ENCODE peak calls at places on chromosomes 12 and 14, in six cellular contexts. One of them, this sample, is unnamed.

GRCh38 chr14:53409974-53410373 is 256.9 kb upstream of the DDHD1 start:
- DNase-seq in right lobe of liver: no peak
- DNase-seq in A673: no peak
- DNase-seq in HFFc6: peak
- DNase-seq in osteocyte: no peak
- DNase-seq in A549: no peak
- DNase-seq in this sample: no peak

GRCh38 chr14:86712176-86712575 is 1182.2 kb downstream of the FLRT2 start:
- DNase-seq in A549: no peak
- DNase-seq in HFFc6: no peak
- DNase-seq in osteocyte: no peak
- DNase-seq in A673: no peak
- DNase-seq in right lobe of liver: no peak
- DNase-seq in this sample: no peak

GRCh38 chr12:69936214-69936731 is 111.2 kb downstream of the MYRFL start:
- DNase-seq in osteocyte: no peak
- DNase-seq in A673: no peak
- DNase-seq in right lobe of liver: no peak
- DNase-seq in A549: no peak
- DNase-seq in HFFc6: no peak
- DNase-seq in this sample: no peak

GRCh38 chr14:93114068-93114710 is 1.5 kb downstream of the ITPK1 start:
- DNase-seq in right lobe of liver: no peak
- DNase-seq in A549: no peak
- DNase-seq in osteocyte: no peak
- DNase-seq in A673: peak
- DNase-seq in HFFc6: no peak
- DNase-seq in this sample: no peak

GRCh38 chr14:95380350-95381042 is 60.8 kb upstream of the CLMN start:
- DNase-seq in osteocyte: no peak
- DNase-seq in A549: no peak
- DNase-seq in HFFc6: no peak
- DNase-seq in A673: no peak
- DNase-seq in right lobe of liver: no peak
- DNase-seq in this sample: no peak

GRCh38 chr14:45868377-45868776 is 615.4 kb upstream of the MIS18BP1 start:
- DNase-seq in osteocyte: no peak
- DNase-seq in HFFc6: no peak
- DNase-seq in right lobe of liver: no peak
- DNase-seq in A549: no peak
- DNase-seq in A673: no peak
- DNase-seq in this sample: no peak

GRCh38 chr14:79581912-79582576 is 629.3 kb downstream of the DIO2 start:
- DNase-seq in A549: no peak
- DNase-seq in right lobe of liver: no peak
- DNase-seq in osteocyte: no peak
- DNase-seq in HFFc6: peak
- DNase-seq in A673: no peak
- DNase-seq in this sample: no peak

GRCh38 chr14:62209287-62209899 is 447.2 kb downstream of the SNAPC1 start:
- DNase-seq in A673: peak
- DNase-seq in A549: no peak
- DNase-seq in right lobe of liver: no peak
- DNase-seq in HFFc6: peak
- DNase-seq in osteocyte: no peak
- DNase-seq in this sample: no peak

GRCh38 chr12:87866602-87867292 is 162.5 kb downstream of the C12orf50 start:
- DNase-seq in A549: no peak
- DNase-seq in A673: peak
- DNase-seq in HFFc6: no peak
- DNase-seq in osteocyte: no peak
- DNase-seq in right lobe of liver: no peak
- DNase-seq in this sample: no peak

GRCh38 chr12:128976120-128976519 is 122.8 kb downstream of the GLT1D1 start:
- DNase-seq in A673: peak
- DNase-seq in HFFc6: no peak
- DNase-seq in osteocyte: no peak
- DNase-seq in A549: no peak
- DNase-seq in right lobe of liver: no peak
- DNase-seq in this sample: no peak

GRCh38 chr12:51371295-51371953 is 19.8 kb downstream of the GALNT6 start:
- DNase-seq in A549: peak
- DNase-seq in HFFc6: peak
- DNase-seq in A673: peak
- DNase-seq in osteocyte: peak
- DNase-seq in right lobe of liver: peak
- DNase-seq in this sample: no peak

GRCh38 chr12:107594995-107595394 is 90.6 kb upstream of the PWP1 start:
- DNase-seq in A673: no peak
- DNase-seq in right lobe of liver: no peak
- DNase-seq in HFFc6: no peak
- DNase-seq in osteocyte: no peak
- DNase-seq in A549: no peak
- DNase-seq in this sample: no peak

GRCh38 chr12:21677622-21678277 is 20.1 kb upstream of the LDHB start:
- DNase-seq in right lobe of liver: no peak
- DNase-seq in A673: no peak
- DNase-seq in HFFc6: peak
- DNase-seq in A549: no peak
- DNase-seq in osteocyte: no peak
- DNase-seq in this sample: no peak

GRCh38 chr14:70594461-70594860 is 6.0 kb downstream of the MED6 start:
- DNase-seq in HFFc6: no peak
- DNase-seq in A673: no peak
- DNase-seq in A549: no peak
- DNase-seq in right lobe of liver: no peak
- DNase-seq in osteocyte: no peak
- DNase-seq in this sample: no peak

GRCh38 chr14:37320106-37320505 is 122.4 kb downstream of the MIPOL1 start:
- DNase-seq in right lobe of liver: no peak
- DNase-seq in HFFc6: no peak
- DNase-seq in A549: no peak
- DNase-seq in A673: no peak
- DNase-seq in osteocyte: no peak
- DNase-seq in this sample: no peak

GRCh38 chr12:56628671-56629458 is 1.3 kb downstream of the BAZ2A start:
- DNase-seq in HFFc6: peak
- DNase-seq in osteocyte: no peak
- DNase-seq in A549: peak
- DNase-seq in right lobe of liver: peak
- DNase-seq in A673: peak
- DNase-seq in this sample: peak

GRCh38 chr14:92728781-92729364 is 19.6 kb downstream of the LGMN start:
- DNase-seq in A673: peak
- DNase-seq in A549: no peak
- DNase-seq in HFFc6: no peak
- DNase-seq in osteocyte: no peak
- DNase-seq in right lobe of liver: no peak
- DNase-seq in this sample: no peak

GRCh38 chr12:67558775-67559174 is 89.8 kb upstream of the DYRK2 start:
- DNase-seq in A549: no peak
- DNase-seq in A673: no peak
- DNase-seq in HFFc6: no peak
- DNase-seq in osteocyte: no peak
- DNase-seq in right lobe of liver: no peak
- DNase-seq in this sample: no peak

DNA sequence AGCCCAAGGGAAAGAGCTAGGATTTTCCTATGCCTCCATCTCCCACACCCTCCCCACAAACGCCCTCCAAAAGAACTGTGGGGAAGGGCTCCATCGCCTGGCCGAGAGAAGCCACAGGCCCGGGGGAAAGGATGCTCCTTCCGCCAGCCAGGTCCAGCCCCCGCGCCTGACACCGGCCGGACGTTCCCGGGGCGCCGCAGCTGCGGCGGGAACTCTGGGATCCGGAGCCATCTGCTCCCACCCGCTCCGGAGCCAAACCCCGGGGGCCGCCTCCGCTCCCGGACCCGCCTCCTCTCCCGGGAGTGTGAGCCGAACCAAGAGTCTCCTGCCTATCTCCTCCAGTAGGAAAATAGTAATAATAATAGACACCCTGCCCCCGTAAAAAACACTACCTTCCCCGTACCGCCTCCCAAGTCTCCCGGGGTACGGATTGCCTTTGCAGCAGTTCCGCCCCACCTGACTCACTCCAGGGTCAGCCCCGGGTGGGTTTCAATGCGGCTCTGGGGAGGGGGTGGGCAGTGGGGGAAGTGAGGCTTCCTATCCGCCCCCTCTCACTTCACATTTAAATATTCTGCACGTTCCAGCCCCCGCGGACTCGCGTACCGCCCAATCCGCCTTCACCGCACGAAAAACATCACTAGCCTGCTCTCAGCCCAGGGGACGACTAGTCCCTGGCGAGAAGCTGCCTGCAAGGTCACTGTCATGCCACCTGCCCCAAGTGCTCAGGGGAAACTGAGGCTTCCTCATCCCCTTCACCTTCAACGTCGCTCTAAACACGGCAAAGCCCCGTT is 2.4 kb downstream of the AGAP2 start:
- DNase-seq in A549: no peak
- DNase-seq in HFFc6: no peak
- DNase-seq in osteocyte: no peak
- DNase-seq in right lobe of liver: no peak
- DNase-seq in A673: no peak
- DNase-seq in this sample: no peak
- TF ChIP-seq CTCF in A549: peak
- TF ChIP-seq CTCF in HFFc6: peak
- TF ChIP-seq CTCF in osteocyte: peak
- TF ChIP-seq CTCF in right lobe of liver: no peak
- TF ChIP-seq CTCF in A673: peak
- TF ChIP-seq CTCF in this sample: no peak

GRCh38 chr14:59583755-59584154 is 7.1 kb upstream of the CCDC175 start:
- DNase-seq in right lobe of liver: no peak
- DNase-seq in A673: peak
- DNase-seq in osteocyte: no peak
- DNase-seq in HFFc6: peak
- DNase-seq in A549: no peak
- DNase-seq in this sample: no peak
- TF ChIP-seq CTCF in right lobe of liver: no peak
- TF ChIP-seq CTCF in A673: peak
- TF ChIP-seq CTCF in osteocyte: no peak
- TF ChIP-seq CTCF in HFFc6: peak
- TF ChIP-seq CTCF in A549: no peak
- TF ChIP-seq CTCF in this sample: no peak

GRCh38 chr12:13982010-13982409 is 608 bp upstream of the GRIN2B start:
- DNase-seq in HFFc6: no peak
- DNase-seq in A549: peak
- DNase-seq in osteocyte: no peak
- DNase-seq in right lobe of liver: no peak
- DNase-seq in A673: peak
- DNase-seq in this sample: no peak
- TF ChIP-seq CTCF in HFFc6: peak
- TF ChIP-seq CTCF in A549: peak
- TF ChIP-seq CTCF in osteocyte: peak
- TF ChIP-seq CTCF in right lobe of liver: no peak
- TF ChIP-seq CTCF in A673: peak
- TF ChIP-seq CTCF in this sample: peak

DNA sequence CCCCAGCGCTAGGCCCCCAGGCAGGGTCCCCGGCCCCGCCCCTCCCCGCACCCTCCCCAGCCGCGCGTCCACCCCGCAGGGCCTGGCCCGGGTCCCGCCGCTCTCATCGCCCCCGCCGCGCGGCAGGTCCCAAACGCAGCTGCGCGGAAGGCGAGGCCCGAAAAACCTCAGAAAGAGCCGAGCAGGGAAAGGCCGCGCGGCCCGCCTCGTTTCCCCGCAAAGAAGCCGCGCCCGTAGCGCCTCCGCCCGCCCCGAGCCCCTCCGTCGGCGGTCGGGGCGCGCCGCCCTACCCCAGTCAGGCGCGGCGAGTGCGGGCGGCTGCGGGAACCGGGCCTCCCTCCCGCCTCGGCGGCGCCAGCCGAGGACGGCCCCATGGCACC is 321 bp downstream of the POLE start:
- DNase-seq in A673: peak
- DNase-seq in A549: peak
- DNase-seq in HFFc6: no peak
- DNase-seq in right lobe of liver: no peak
- DNase-seq in osteocyte: no peak
- DNase-seq in this sample: no peak
- TF ChIP-seq CTCF in A673: no peak
- TF ChIP-seq CTCF in A549: no peak
- TF ChIP-seq CTCF in HFFc6: no peak
- TF ChIP-seq CTCF in right lobe of liver: no peak
- TF ChIP-seq CTCF in osteocyte: no peak
- TF ChIP-seq CTCF in this sample: no peak

DNA sequence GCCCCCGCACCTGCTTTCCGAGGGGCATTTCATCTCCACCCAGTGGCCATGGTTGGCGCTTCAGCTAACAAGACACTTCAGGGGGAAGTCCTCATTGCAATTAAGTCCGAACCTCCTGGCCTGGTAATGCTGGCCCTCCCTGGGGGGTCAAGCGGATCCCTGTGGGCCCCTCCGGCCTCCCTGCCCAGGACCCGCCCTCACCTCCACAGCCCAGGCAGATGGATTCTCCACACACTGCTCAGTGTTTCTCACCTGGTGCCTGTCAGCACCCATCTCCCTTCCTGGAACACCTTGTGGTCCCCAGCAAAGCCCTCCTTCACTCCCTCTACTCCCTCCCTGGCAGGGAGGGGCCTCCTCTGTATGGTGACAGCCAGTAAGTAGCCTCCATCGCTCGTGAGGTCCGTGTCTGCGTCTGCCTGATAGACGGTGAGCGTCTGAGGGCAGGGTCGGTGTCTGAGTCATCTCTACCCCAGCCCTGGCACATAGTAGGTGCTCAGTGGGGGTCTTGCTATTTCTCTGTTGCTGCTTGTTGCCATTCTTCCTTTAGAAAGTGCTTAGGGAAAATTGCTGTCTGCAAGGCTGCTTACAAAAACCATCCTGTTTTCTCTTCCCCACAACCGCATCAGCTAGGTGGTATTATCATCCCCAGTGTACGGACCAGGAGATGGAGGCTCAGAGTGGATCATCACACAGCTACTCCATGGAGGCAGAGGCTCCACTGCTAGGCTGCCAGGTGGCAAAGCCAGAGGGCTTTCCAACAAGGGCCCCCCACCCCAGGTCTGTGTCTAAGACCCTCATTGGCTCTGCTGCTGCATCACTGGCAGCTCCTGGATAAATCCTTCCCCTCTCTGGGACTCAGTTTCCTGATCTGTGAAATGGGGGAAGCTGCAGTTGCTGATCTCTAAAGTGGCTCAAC is 39.7 kb upstream of the EML1 start:
- DNase-seq in A549: no peak
- DNase-seq in HFFc6: no peak
- DNase-seq in right lobe of liver: peak
- DNase-seq in A673: no peak
- DNase-seq in osteocyte: no peak
- DNase-seq in this sample: no peak
- TF ChIP-seq CTCF in A549: no peak
- TF ChIP-seq CTCF in HFFc6: peak
- TF ChIP-seq CTCF in right lobe of liver: no peak
- TF ChIP-seq CTCF in A673: no peak
- TF ChIP-seq CTCF in osteocyte: peak
- TF ChIP-seq CTCF in this sample: no peak

This sample was measured in mucosa of descending colon.